ENCODE peak calls at places on chromosomes 3 and 15, in four cellular contexts. Z is stimulated activated CD4-positive, alpha-beta T cell treated with anti-CD3 and anti-CD28 coated beads, Interleukin-4, amount 100 ng/mL, for 1 hour; J is GM04504; X is CD8-positive, alpha-beta memory T cell. L is an unnamed sample.

GRCh38 chr3:44114142-44114541 is 127.5 kb upstream of the TOPAZ1 start:
- DNase-seq in J (no peak), Z (peak), X (no peak), L (no peak)

GRCh38 chr15:49742381-49742780 is 121.5 kb downstream of the DTWD1 start:
- DNase-seq in Z (no peak), X (no peak), J (no peak), L (no peak)

GRCh38 chr3:188760408-188760807 is 411.4 kb upstream of the TPRG1 start:
- DNase-seq in X (no peak), Z (no peak), J (no peak), L (no peak)

GRCh38 chr15:35166730-35167359 is 81.8 kb upstream of the NANOGP8 start:
- DNase-seq in Z (no peak), X (no peak), J (no peak), L (no peak)

GRCh38 chr3:183527421-183527979 is 28.0 kb downstream of the KLHL6 start:
- DNase-seq in J (no peak), X (no peak), Z (no peak), L (no peak)

GRCh38 chr3:12891985-12892839 is 50.8 kb upstream of the RPL32 start:
- DNase-seq in X (no peak), J (peak), Z (peak), L (peak)

GRCh38 chr15:72175186-72176044 is 22.2 kb downstream of the GRAMD2A start:
- DNase-seq in J (no peak), Z (no peak), X (no peak), L (no peak)

GRCh38 chr15:61063875-61064320 is 165.2 kb downstream of the RORA start:
- DNase-seq in J (no peak), X (no peak), Z (no peak), L (no peak)

GRCh38 chr3:71265365-71265935 is 318.1 kb downstream of the FOXP1 start:
- DNase-seq in X (no peak), Z (no peak), J (no peak), L (no peak)

GRCh38 chr3:71520186-71521020 is 63.1 kb downstream of the FOXP1 start:
- DNase-seq in X (no peak), J (no peak), Z (no peak), L (no peak)

GRCh38 chr3:64915778-64916177 is 228.0 kb upstream of the ADAMTS9 start:
- DNase-seq in Z (no peak), X (no peak), J (no peak), L (no peak)

GRCh38 chr3:15470261-15470660 is 42.9 kb downstream of the EAF1 start:
- DNase-seq in Z (no peak), X (no peak), J (no peak), L (no peak)

GRCh38 chr3:194632983-194633348 is 253 bp downstream of the TMEM44 start:
- DNase-seq in Z (no peak), J (peak), X (no peak), L (no peak)

GRCh38 chr3:124434176-124434575 is 296.1 kb upstream of the UMPS start:
- DNase-seq in X (no peak), Z (no peak), J (no peak), L (no peak)

GRCh38 chr3:63349583-63350177 is 71.6 kb downstream of the SYNPR start:
- DNase-seq in J (no peak), X (no peak), Z (peak), L (no peak)

GRCh38 chr3:71629289-71630252 is 46.0 kb upstream of the FOXP1 start:
- DNase-seq in X (no peak), Z (no peak), J (peak), L (no peak)

GRCh38 chr15:92073044-92073785 is 219.7 kb downstream of the SLCO3A1 start:
- DNase-seq in J (no peak), X (no peak), Z (no peak), L (no peak)

GRCh38 chr15:83559310-83559966 is 94.5 kb upstream of the ADAMTSL3 start:
- DNase-seq in J (peak), Z (peak), X (no peak), L (peak)